ENCODE peak calls at places on chromosomes 11 and 22, in four cellular contexts. J is HepG2, F is Panc1, G is K562. N is an unnamed sample.

GRCh38 chr11:13486926-13487660 is 8.7 kb downstream of the PTH start:
- DNase-seq in F (no peak), J (peak), G (peak), N (no peak)

GRCh38 chr22:18970180-18970947 is 34.3 kb upstream of the PRODH start:
- DNase-seq in J (no peak), F (no peak), G (no peak), N (no peak)

GRCh38 chr22:43128928-43129424 is 14.2 kb downstream of the MCAT start:
- DNase-seq in F (no peak), G (peak), J (no peak), N (no peak)

GRCh38 chr11:129440028-129440630 is 64.5 kb downstream of the BARX2 start:
- DNase-seq in J (peak), G (no peak), F (peak), N (no peak)

GRCh38 chr11:132220464-132220863 is 850.0 kb downstream of the NTM start:
- DNase-seq in G (no peak), F (no peak), J (no peak), N (no peak)

GRCh38 chr11:109309153-109309552 is 112.8 kb upstream of the C11orf87 start:
- DNase-seq in F (no peak), J (no peak), G (no peak), N (no peak)

GRCh38 chr22:32389685-32390084 is 22.4 kb downstream of the RTCB start:
- DNase-seq in J (no peak), G (no peak), F (no peak), N (no peak)

GRCh38 chr11:41779401-41779960 is 320.0 kb upstream of the LRRC4C start:
- DNase-seq in J (no peak), G (no peak), F (no peak), N (no peak)

GRCh38 chr11:65496304-65497140 is 2.3 kb upstream of the MALAT1 start:
- DNase-seq in F (no peak), G (no peak), J (no peak), N (no peak)

GRCh38 chr11:12949456-12949855 is 59.7 kb upstream of the RASSF10 start:
- DNase-seq in G (no peak), F (no peak), J (no peak), N (no peak)

GRCh38 chr11:123616505-123617198 is 37.8 kb downstream of the SCN3B start:
- DNase-seq in J (no peak), F (no peak), G (no peak), N (no peak)

GRCh38 chr22:49720279-49720959 is 107.3 kb downstream of the BRD1 start:
- DNase-seq in G (no peak), F (no peak), J (no peak), N (no peak)

GRCh38 chr22:29117799-29118477 is 45.1 kb downstream of the KREMEN1 start:
- DNase-seq in J (peak), G (no peak), F (no peak), N (no peak)

GRCh38 chr11:5631969-5632635 is 7.3 kb downstream of the TRIM34 start:
- DNase-seq in F (no peak), J (no peak), G (no peak), N (no peak)

GRCh38 chr11:96748639-96749370 is 359.0 kb downstream of the JRKL start:
- DNase-seq in F (no peak), G (no peak), J (no peak), N (no peak)

GRCh38 chr11:118610773-118611432 is 3.5 kb downstream of the PHLDB1 start:
- DNase-seq in J (peak), F (no peak), G (peak), N (no peak)

GRCh38 chr11:85737738-85738137 is 51.7 kb upstream of the CCDC89 start:
- DNase-seq in G (no peak), J (no peak), F (no peak), N (no peak)

GRCh38 chr22:38841211-38841610 is 2.6 kb downstream of the NPTXR start:
- DNase-seq in G (no peak), J (no peak), F (no peak), N (no peak)

GRCh38 chr22:41907436-41908401 is 7.2 kb downstream of the SHISA8 start:
- DNase-seq in F (no peak), J (no peak), G (no peak), N (no peak)

GRCh38 chr11:82229346-82229745 is 504.3 kb downstream of the FAM181B start:
- DNase-seq in J (peak), G (no peak), F (no peak), N (no peak)

GRCh38 chr22:39518996-39519680 is 1.2 kb upstream of the ATF4 start:
- DNase-seq in F (no peak), G (peak), J (no peak), N (no peak)

GRCh38 chr22:42892156-42892555 is 35.1 kb upstream of the ARFGAP3 start:
- DNase-seq in F (no peak), J (no peak), G (no peak), N (no peak)

GRCh38 chr22:44309137-44309536 is 3.6 kb downstream of the SHISAL1 start:
- DNase-seq in F (peak), G (no peak), J (no peak), N (peak)

DNA sequence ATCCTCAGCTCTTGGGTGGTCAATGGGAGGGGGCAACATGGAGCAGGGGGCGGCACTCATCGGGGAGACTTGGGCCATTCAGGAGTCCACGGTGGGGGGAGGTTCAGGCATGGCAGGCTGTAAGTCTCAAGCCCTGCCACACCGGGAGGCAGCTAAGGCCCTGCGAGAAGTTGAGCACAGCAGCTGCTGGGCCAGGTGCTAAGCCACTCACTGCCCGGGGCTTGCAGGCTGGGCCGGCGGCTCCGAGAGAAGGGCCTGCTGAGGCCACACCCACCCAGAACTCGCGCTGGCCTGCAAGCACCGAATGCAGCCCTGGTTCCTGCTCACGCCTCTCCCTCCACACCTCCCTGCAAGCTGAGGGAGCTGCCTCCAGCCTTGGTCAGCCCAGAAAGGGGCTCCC is 131.4 kb downstream of the OR4C45 start:
- DNase-seq in J (no peak), F (no peak), G (no peak), N (no peak)
- TF ChIP-seq TCF7L2 in J (no peak), F (no peak), G (no peak), N (no peak)

GRCh38 chr11:8023831-8024555 is 36.9 kb downstream of the EIF3F start:
- DNase-seq in J (no peak), F (no peak), G (no peak), N (no peak)

GRCh38 chr11:8028766-8029165 is 41.6 kb downstream of the EIF3F start:
- DNase-seq in G (no peak), F (no peak), J (no peak), N (no peak)

GRCh38 chr11:8025816-8026215 is 38.7 kb downstream of the EIF3F start:
- DNase-seq in F (no peak), G (no peak), J (no peak), N (no peak)

GRCh38 chr11:8025123-8025522 is 38.0 kb downstream of the EIF3F start:
- DNase-seq in J (no peak), F (no peak), G (no peak), N (no peak)

DNA sequence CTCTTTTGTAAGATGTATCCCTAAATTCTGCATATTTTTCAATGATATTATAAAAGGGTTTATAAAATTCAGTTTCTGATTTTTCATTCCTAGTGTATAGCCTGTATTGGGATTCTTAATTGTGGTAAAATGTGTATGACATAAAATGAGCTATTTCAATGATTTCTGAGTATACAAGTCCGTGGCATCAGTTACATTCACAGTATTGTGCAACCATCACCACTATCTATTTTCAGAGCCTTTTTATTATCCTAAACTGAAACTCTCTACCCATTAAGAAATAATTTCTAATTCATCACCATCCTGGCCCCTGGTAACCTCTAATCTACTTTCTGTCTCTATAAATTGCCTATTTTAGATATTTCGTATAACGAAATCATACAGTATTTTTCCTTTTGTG is 39.8 kb downstream of the EIF3F start:
- DNase-seq in J (no peak), G (no peak), F (no peak), N (no peak)
- TF ChIP-seq TCF7L2 in J (no peak), G (no peak), F (no peak), N (no peak)

GRCh38 chr11:101860694-101861371 is 54.0 kb upstream of the CEP126 start:
- DNase-seq in F (peak), G (peak), J (peak), N (peak)

GRCh38 chr11:101863361-101863760 is 51.4 kb upstream of the CEP126 start:
- DNase-seq in G (no peak), J (no peak), F (no peak), N (no peak)

GRCh38 chr11:101864098-101864497 is 50.7 kb upstream of the CEP126 start:
- DNase-seq in J (no peak), G (no peak), F (no peak), N (no peak)

GRCh38 chr11:101866619-101867491 is 48.0 kb upstream of the CEP126 start:
- DNase-seq in G (no peak), F (no peak), J (peak), N (no peak)

GRCh38 chr11:101862410-101863233 is 52.2 kb upstream of the CEP126 start:
- DNase-seq in F (no peak), J (peak), G (no peak), N (peak)
- TF ChIP-seq TCF7L2 in F (no peak), J (no peak), G (no peak), N (no peak)

DNA sequence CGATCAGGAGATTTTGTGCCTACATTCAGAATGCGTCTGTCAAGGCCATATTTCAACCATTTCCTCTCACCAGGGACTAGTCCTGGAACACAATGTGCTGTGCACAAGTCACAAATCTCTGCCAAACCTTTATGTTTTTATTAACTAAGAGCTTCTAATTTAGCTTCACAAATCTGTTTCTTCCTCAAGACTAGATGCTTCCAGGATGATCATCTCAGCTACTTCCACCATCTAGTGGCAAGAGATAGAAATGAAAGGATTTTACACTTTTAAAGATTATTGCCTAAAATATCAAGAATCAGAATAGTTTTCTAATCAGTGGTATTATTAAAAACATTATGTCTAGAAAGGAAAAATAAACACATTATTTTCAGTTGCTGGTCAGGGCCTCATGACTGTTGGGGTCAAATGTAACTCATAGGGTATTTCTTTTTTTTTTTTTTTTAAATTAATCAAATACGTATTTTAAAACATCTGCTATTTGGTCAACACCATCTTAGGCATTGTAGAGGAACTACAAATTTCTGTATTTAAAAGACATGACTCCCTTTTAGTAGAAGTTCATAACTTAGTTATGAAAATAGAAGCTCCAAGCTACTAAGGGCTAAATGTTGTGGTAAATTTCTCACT is 1102.6 kb downstream of the DLG2 start:
- DNase-seq in G (no peak), F (no peak), J (no peak), N (no peak)
- TF ChIP-seq TCF7L2 in G (no peak), F (no peak), J (no peak), N (no peak)

N was measured in HCT116.